ENCODE peak calls at places on chromosomes 6 and 20, in five cellular contexts. R is bronchial epithelial cell; Q is CD4-positive, alpha-beta T cell; G is H9; D is tibial nerve. I is an unnamed sample.

GRCh38 chr6:154705471-154706113 is 27.6 kb upstream of the SCAF8 start:
- DNase-seq in R (no peak), Q (no peak), G (no peak), D (no peak), I (no peak)

GRCh38 chr6:32462609-32463008 is 22.9 kb downstream of the HLA-DRA start:
- DNase-seq in R (peak; percentile 20), Q (no peak), G (no peak), D (no peak), I (no peak)

GRCh38 chr6:34587325-34587724 is 31.2 kb upstream of the SPDEF start:
- DNase-seq in R (peak; percentile 38), Q (no peak), G (no peak), D (no peak), I (no peak)

GRCh38 chr6:157443066-157443800 is 62.2 kb downstream of the ZDHHC14 start:
- DNase-seq in R (peak; percentile 35), Q (no peak), G (no peak), D (no peak), I (no peak)

GRCh38 chr20:2460752-2461424 is 9.7 kb downstream of the SNRPB start:
- DNase-seq in R (no peak), Q (no peak), G (no peak), D (no peak), I (no peak)

GRCh38 chr6:42026540-42026939 is 23.8 kb upstream of the TAF8 start:
- DNase-seq in R (no peak), Q (no peak), G (no peak), D (no peak), I (no peak)

GRCh38 chr6:39948156-39948850 is 14.0 kb upstream of the MOCS1 start:
- DNase-seq in R (peak; percentile 51), Q (no peak), G (no peak), D (no peak), I (no peak)

GRCh38 chr6:95819461-95819860 is 196.3 kb upstream of the FUT9 start:
- DNase-seq in R (no peak), Q (no peak), G (no peak), D (no peak), I (no peak)

GRCh38 chr6:104943781-104944180 is 13.1 kb upstream of the LIN28B start:
- DNase-seq in R (peak; percentile 29), Q (no peak), G (no peak), D (no peak), I (peak; percentile 62)

GRCh38 chr20:54324041-54324440 is 116.2 kb downstream of the PFDN4 start:
- DNase-seq in R (no peak), Q (no peak), G (no peak), D (no peak), I (no peak)

GRCh38 chr20:23700931-23701330 is 12.1 kb upstream of the CST4 start:
- DNase-seq in R (no peak), Q (no peak), G (no peak), D (no peak), I (no peak)

GRCh38 chr6:17836298-17836697 is 129.6 kb upstream of the NUP153 start:
- DNase-seq in R (no peak), Q (no peak), G (no peak), D (no peak), I (no peak)

GRCh38 chr6:88491266-88491665 is 325.1 kb upstream of the CNR1 start:
- DNase-seq in R (no peak), Q (no peak), G (no peak), D (no peak), I (no peak)

GRCh38 chr6:132814716-132815570 is 574 bp downstream of the RPS12 start:
- DNase-seq in R (no peak), Q (no peak), G (no peak), D (no peak), I (no peak)

GRCh38 chr20:51156041-51156795 is 133.3 kb upstream of the KCNG1 start:
- DNase-seq in R (no peak), Q (no peak), G (no peak), D (no peak), I (no peak)

GRCh38 chr6:55023231-55023630 is 151.1 kb upstream of the HCRTR2 start:
- DNase-seq in R (no peak), Q (no peak), G (no peak), D (no peak), I (no peak)

GRCh38 chr20:4234664-4235063 is 219.3 kb upstream of the RNF24 start:
- DNase-seq in R (no peak), Q (no peak), G (no peak), D (no peak), I (no peak)

GRCh38 chr20:50327666-50328065 is 137.0 kb downstream of the CEBPB start:
- DNase-seq in R (peak; percentile 28), Q (no peak), G (no peak), D (no peak), I (no peak)

GRCh38 chr6:146146836-146147235 is 118.0 kb downstream of the GRM1 start:
- DNase-seq in R (no peak), Q (no peak), G (no peak), D (no peak), I (no peak)

GRCh38 chr6:166484863-166485262 is 101.6 kb downstream of the RAMACL start:
- DNase-seq in R (no peak), Q (no peak), G (no peak), D (no peak), I (no peak)

GRCh38 chr20:9571783-9572182 is 57.4 kb downstream of the LAMP5 start:
- DNase-seq in R (no peak), Q (no peak), G (no peak), D (no peak), I (no peak)

GRCh38 chr6:33144373-33144772 is 47.9 kb downstream of the COL11A2 start:
- DNase-seq in R (peak; percentile 50), Q (no peak), G (no peak), D (no peak), I (no peak)

GRCh38 chr6:127178746-127179145 is 60.3 kb downstream of the RSPO3 start:
- DNase-seq in R (no peak), Q (no peak), G (no peak), D (no peak), I (no peak)

GRCh38 chr20:3146732-3147341 is 12.8 kb downstream of the FASTKD5 start:
- DNase-seq in R (no peak), Q (no peak), G (no peak), D (no peak), I (no peak)

GRCh38 chr20:61146006-61146405 is 106.1 kb upstream of the CDH4 start:
- DNase-seq in R (no peak), Q (no peak), G (no peak), D (no peak), I (no peak)

GRCh38 chr6:157461000-157461915 is 80.3 kb downstream of the ZDHHC14 start:
- DNase-seq in R (no peak), Q (no peak), G (peak; percentile 68), D (no peak), I (no peak)

GRCh38 chr20:9689041-9689440 is 149.8 kb downstream of the PAK5 start:
- DNase-seq in R (no peak), Q (no peak), G (no peak), D (no peak), I (no peak)

GRCh38 chr6:170429457-170429856 is 122.9 kb downstream of the FAM120B start:
- DNase-seq in R (no peak), Q (no peak), G (no peak), D (no peak), I (no peak)

GRCh38 chr6:44661221-44661609 is 273.7 kb downstream of the CDC5L start:
- DNase-seq in R (peak; percentile 84), Q (no peak), G (no peak), D (no peak), I (no peak)

GRCh38 chr6:11947063-11947462 is 65.0 kb upstream of the HIVEP1 start:
- DNase-seq in R (no peak), Q (no peak), G (no peak), D (no peak), I (no peak)

GRCh38 chr6:11944111-11944510 is 68.0 kb upstream of the HIVEP1 start:
- DNase-seq in R (no peak), Q (no peak), G (no peak), D (no peak), I (no peak)

GRCh38 chr6:11943060-11943459 is 69.1 kb upstream of the HIVEP1 start:
- DNase-seq in R (no peak), Q (no peak), G (no peak), D (no peak), I (no peak)

GRCh38 chr6:11950109-11950508 is 62.0 kb upstream of the HIVEP1 start:
- DNase-seq in R (no peak), Q (no peak), G (no peak), D (no peak), I (no peak)

DNA sequence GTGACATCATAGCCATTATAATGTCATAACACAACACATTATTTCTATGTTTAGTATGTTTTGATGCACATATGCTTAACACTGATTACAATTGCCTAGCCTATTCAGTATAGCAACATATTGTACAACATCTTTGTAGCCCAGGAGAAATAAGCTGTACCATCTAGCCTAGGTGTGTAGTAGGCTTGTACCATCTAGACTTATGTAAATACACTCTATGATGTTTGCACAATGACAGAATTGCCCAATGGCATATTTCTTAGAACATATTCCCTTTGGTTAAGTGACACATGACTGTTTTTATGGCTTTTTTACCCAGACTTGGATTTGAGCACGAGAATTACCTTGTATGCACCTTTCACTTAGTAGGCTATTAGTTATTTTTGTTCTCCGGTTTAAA is 64.5 kb upstream of the HIVEP1 start:
- DNase-seq in R (peak; percentile 15), Q (no peak), G (no peak), D (no peak), I (no peak)
- TF ChIP-seq CTCF in R (no peak), Q (no peak), G (no peak), D (no peak), I (no peak)

GRCh38 chr20:44702776-44703175 is 12.4 kb upstream of the CCN5 start:
- DNase-seq in R (no peak), Q (no peak), G (no peak), D (peak; percentile 80), I (no peak)

GRCh38 chr20:44703183-44703925 is 11.8 kb upstream of the CCN5 start:
- DNase-seq in R (no peak), Q (no peak), G (no peak), D (no peak), I (no peak)

GRCh38 chr20:44701116-44701865 is 13.9 kb upstream of the CCN5 start:
- DNase-seq in R (no peak), Q (no peak), G (peak; percentile 77), D (no peak), I (no peak)

GRCh38 chr20:44700306-44700705 is 14.9 kb upstream of the CCN5 start:
- DNase-seq in R (no peak), Q (no peak), G (no peak), D (no peak), I (no peak)

GRCh38 chr20:44701889-44702288 is 13.3 kb upstream of the CCN5 start:
- DNase-seq in R (no peak), Q (no peak), G (no peak), D (no peak), I (no peak)
- H3K27me3 ChIP-seq in R (no peaks in the 10 kb centered on the region), Q (no peaks in the 10 kb centered on the region), G (no peaks in the 10 kb centered on the region), D (no peaks in the 10 kb centered on the region), I (no peaks in the 10 kb centered on the region)

DNA sequence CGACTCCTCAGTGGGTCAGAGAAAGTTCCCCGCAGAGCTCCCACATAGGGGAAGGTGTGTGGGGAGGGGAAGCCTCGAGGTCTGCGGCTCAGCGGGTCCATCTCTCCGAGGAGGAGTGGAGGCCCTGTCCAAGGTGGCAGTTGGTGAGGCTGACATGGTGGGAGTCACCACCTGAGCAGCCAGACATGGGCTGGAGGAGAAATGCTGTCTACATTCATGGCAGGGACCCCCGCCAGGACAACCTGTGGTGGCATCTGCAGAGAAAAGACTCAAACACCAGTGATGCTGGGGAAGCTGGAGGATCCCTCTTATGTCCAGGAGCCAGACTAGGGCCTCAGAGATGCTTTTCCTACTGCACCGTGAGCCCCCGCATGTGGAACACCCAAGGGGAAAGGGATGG is 49.8 kb downstream of the BMP7 start:
- DNase-seq in R (no peak), Q (no peak), G (no peak), D (no peak), I (no peak)
- TF ChIP-seq CTCF in R (no peak), Q (no peak), G (no peak), D (no peak), I (no peak)

GRCh38 chr6:162361168-162361567 is 366.4 kb downstream of the PRKN start:
- DNase-seq in R (no peak), Q (no peak), G (no peak), D (no peak), I (no peak)
- H3K27me3 ChIP-seq in R (no peaks in the 10 kb centered on the region), Q (no peaks in the 10 kb centered on the region), G (no peaks in the 10 kb centered on the region), D (no peaks in the 10 kb centered on the region), I (no peaks in the 10 kb centered on the region)